ENCODE peak calls at places on chromosomes 12 and 14, in four cellular contexts. One of them, this sample, is unnamed.

GRCh38 chr14:92785601-92786426 is 8.3 kb upstream of the GOLGA5 start:
- DNase-seq in kidney glomerular epithelial cell: peak
- DNase-seq in PC-3: peak
- DNase-seq in fibroblast of lung: peak
- DNase-seq in this sample: no peak

GRCh38 chr12:49131973-49132461 is 822 bp upstream of the TUBA1B start:
- DNase-seq in PC-3: peak
- DNase-seq in kidney glomerular epithelial cell: no peak
- DNase-seq in fibroblast of lung: peak
- DNase-seq in this sample: no peak

GRCh38 chr12:45130881-45131281 is 80.0 kb upstream of the DBX2 start:
- DNase-seq in kidney glomerular epithelial cell: peak
- DNase-seq in fibroblast of lung: peak
- DNase-seq in PC-3: peak
- DNase-seq in this sample: peak

GRCh38 chr14:21066882-21067502 is 3.1 kb upstream of the ARHGEF40 start:
- DNase-seq in PC-3: peak
- DNase-seq in fibroblast of lung: peak
- DNase-seq in kidney glomerular epithelial cell: no peak
- DNase-seq in this sample: no peak

GRCh38 chr12:109421355-109422087 is 55.6 kb downstream of the KCTD10 start:
- DNase-seq in fibroblast of lung: no peak
- DNase-seq in PC-3: no peak
- DNase-seq in kidney glomerular epithelial cell: no peak
- DNase-seq in this sample: no peak

GRCh38 chr14:22002860-22003284 is 329.3 kb upstream of the OR4E1 start:
- DNase-seq in fibroblast of lung: no peak
- DNase-seq in PC-3: peak
- DNase-seq in kidney glomerular epithelial cell: no peak
- DNase-seq in this sample: no peak

GRCh38 chr14:52244997-52245396 is 22.5 kb upstream of the PTGDR start:
- DNase-seq in PC-3: no peak
- DNase-seq in fibroblast of lung: no peak
- DNase-seq in kidney glomerular epithelial cell: no peak
- DNase-seq in this sample: no peak

GRCh38 chr14:50977863-50978520 is 33.7 kb upstream of the PYGL start:
- DNase-seq in fibroblast of lung: no peak
- DNase-seq in PC-3: no peak
- DNase-seq in kidney glomerular epithelial cell: no peak
- DNase-seq in this sample: no peak

GRCh38 chr12:8648598-8649205 is 13.9 kb downstream of the MFAP5 start:
- DNase-seq in fibroblast of lung: no peak
- DNase-seq in PC-3: no peak
- DNase-seq in kidney glomerular epithelial cell: no peak
- DNase-seq in this sample: no peak

This sample was measured in DMS 273 treated with DMSO at 0.1 percent for 48 hours.